ENCODE peak calls at places on chromosomes 12 and 14, in nine cellular contexts. B is RPMI7951, A is SK-N-SH, X is H4, R is fibroblast of pulmonary artery, T is B cell, M is caudate nucleus, P is Calu3, Z is adipocyte. J is an unnamed sample.

GRCh38 chr14:89012272-89013097 is 188.0 kb downstream of the TTC8 start:
- DNase-seq in M (no peak), P (no peak), B (peak), Z (no peak), A (no peak), T (no peak), X (no peak), R (no peak), J (no peak)

GRCh38 chr12:14612250-14612649 is 44.6 kb upstream of the PLBD1 start:
- DNase-seq in A (no peak), P (no peak), X (no peak), R (no peak), T (no peak), Z (no peak), M (no peak), B (no peak), J (no peak)

GRCh38 chr12:41514907-41515306 is 326.8 kb downstream of the PDZRN4 start:
- DNase-seq in A (peak), T (no peak), M (no peak), B (no peak), R (no peak), P (peak), Z (no peak), X (no peak), J (no peak)

GRCh38 chr12:17035372-17035771 is 429.4 kb upstream of the LMO3 start:
- DNase-seq in X (no peak), A (no peak), Z (no peak), M (no peak), R (no peak), B (no peak), P (no peak), T (no peak), J (no peak)

GRCh38 chr14:65131176-65131765 is 29.0 kb upstream of the MAX start:
- DNase-seq in R (no peak), Z (no peak), P (peak), A (no peak), X (peak), B (peak), M (no peak), T (no peak), J (peak)

GRCh38 chr12:124898200-124898950 is 16.1 kb downstream of the UBC start:
- DNase-seq in B (peak), P (peak), M (peak), T (peak), X (peak), R (peak), A (peak), Z (no peak), J (no peak)

GRCh38 chr14:50801706-50802105 is 29.3 kb downstream of the NIN start:
- DNase-seq in T (no peak), R (peak), M (no peak), B (peak), A (no peak), X (no peak), P (no peak), Z (peak), J (peak)

GRCh38 chr14:105059035-105059916 is 6.0 kb downstream of the GPR132 start:
- DNase-seq in T (no peak), Z (peak), P (no peak), X (no peak), B (no peak), A (peak), M (no peak), R (no peak), J (no peak)

GRCh38 chr12:14849664-14850063 is 6.3 kb upstream of the ART4 start:
- DNase-seq in Z (peak), B (peak), T (no peak), P (no peak), X (no peak), M (no peak), R (peak), A (no peak), J (peak)

GRCh38 chr12:20212658-20213387 is 155.5 kb upstream of the PDE3A start:
- DNase-seq in B (peak), A (peak), T (no peak), R (peak), M (peak), Z (peak), X (peak), P (peak), J (peak)

GRCh38 chr12:44589697-44590096 is 286.4 kb downstream of the NELL2 start:
- DNase-seq in Z (no peak), X (peak), P (no peak), B (no peak), R (no peak), M (no peak), A (no peak), T (no peak), J (no peak)

GRCh38 chr14:97155320-97155719 is 358.1 kb downstream of the VRK1 start:
- DNase-seq in T (no peak), P (no peak), X (no peak), Z (no peak), M (no peak), R (no peak), B (no peak), A (no peak), J (no peak)

GRCh38 chr14:94469261-94469660 is 6.7 kb downstream of the SERPINA9 start:
- DNase-seq in R (no peak), B (no peak), Z (no peak), M (no peak), A (no peak), T (no peak), X (no peak), P (no peak), J (no peak)

GRCh38 chr14:35347323-35348043 is 55.3 kb downstream of the PSMA6 start:
- DNase-seq in Z (no peak), X (no peak), M (no peak), R (no peak), B (no peak), A (peak), P (no peak), T (no peak), J (no peak)

GRCh38 chr12:98793121-98793520 is 148.0 kb downstream of the APAF1 start:
- DNase-seq in B (no peak), T (no peak), R (no peak), P (no peak), M (no peak), X (no peak), A (no peak), Z (no peak), J (no peak)

J was measured in foreskin melanocyte.